ENCODE peak calls at places on chromosomes 2 and 18, in nine cellular contexts. O, Y, M, G, D, E, A, H and J are unnamed samples. For H3K4me1, the result is how much of the 10 kb centered on the place peaks cover.

GRCh38 chr2:158949300-158949699 is 19.1 kb upstream of the TANC1 start:
- DNase-seq in E (no peak), Y (no peak), O (no peak), H (no peak), D (no peak), G (no peak), A (no peak), M (no peak), J (no peak)

GRCh38 chr18:63297678-63298392 is 21.7 kb downstream of the BCL2 start:
- DNase-seq in Y (no peak), O (no peak), M (no peak), H (no peak), E (no peak), D (no peak), G (no peak), A (no peak), J (no peak)

GRCh38 chr18:25453556-25454269 is 101.7 kb upstream of the ZNF521 start:
- DNase-seq in G (no peak), Y (no peak), D (no peak), E (no peak), M (no peak), A (no peak), H (no peak), O (no peak), J (no peak)

GRCh38 chr2:98634406-98635092 is 26.2 kb downstream of the UNC50 start:
- DNase-seq in E (no peak), Y (no peak), A (no peak), M (no peak), O (no peak), G (peak), D (no peak), H (no peak), J (no peak)

GRCh38 chr2:201984800-201985525 is 48.7 kb upstream of the FZD7 start:
- DNase-seq in Y (peak), D (no peak), E (no peak), G (no peak), H (peak), O (no peak), A (peak), M (peak), J (no peak)

GRCh38 chr2:191051825-191052778 is 38.1 kb upstream of the STAT1 start:
- DNase-seq in A (peak), G (no peak), E (no peak), H (no peak), Y (no peak), D (peak), M (no peak), O (no peak), J (no peak)

GRCh38 chr18:27964811-27965210 is 212.1 kb downstream of the CDH2 start:
- DNase-seq in A (no peak), O (no peak), H (no peak), E (no peak), G (no peak), M (no peak), D (no peak), Y (no peak), J (no peak)

GRCh38 chr2:224078656-224079055 is 39.6 kb upstream of the SERPINE2 start:
- DNase-seq in H (no peak), M (no peak), A (no peak), O (no peak), E (no peak), Y (no peak), G (no peak), D (no peak), J (no peak)

GRCh38 chr2:119574108-119574815 is 30.0 kb downstream of the CFAP221 start:
- DNase-seq in A (no peak), G (no peak), E (no peak), D (no peak), H (no peak), O (no peak), Y (no peak), M (no peak), J (no peak)

GRCh38 chr2:15993666-15994065 is 53.3 kb downstream of the MYCN start:
- DNase-seq in O (no peak), E (no peak), Y (no peak), H (no peak), A (no peak), M (no peak), D (no peak), G (no peak), J (no peak)

GRCh38 chr18:616380-616995 is 19.7 kb downstream of the CLUL1 start:
- DNase-seq in G (no peak), H (no peak), E (no peak), M (no peak), O (no peak), D (peak), Y (no peak), A (peak), J (no peak)

GRCh38 chr2:142290931-142291330 is 160.1 kb upstream of the LRP1B start:
- DNase-seq in E (no peak), H (no peak), G (no peak), A (peak), D (no peak), Y (no peak), O (no peak), M (no peak), J (no peak)

GRCh38 chr18:13378150-13378549 is 159.6 kb downstream of the LDLRAD4 start:
- DNase-seq in M (no peak), Y (no peak), H (no peak), G (peak), D (no peak), A (no peak), E (no peak), O (no peak), J (no peak)

GRCh38 chr2:206084468-206084869 is 1.5 kb downstream of the INO80D start:
- DNase-seq in G (peak), Y (peak), H (peak), M (no peak), A (peak), O (peak), D (peak), E (peak), J (no peak)

GRCh38 chr2:8631465-8632005 is 50.3 kb upstream of the ID2 start:
- DNase-seq in M (no peak), O (no peak), Y (no peak), A (no peak), E (no peak), H (no peak), G (no peak), D (no peak), J (no peak)

GRCh38 chr18:8603663-8604520 is 5.3 kb upstream of the RAB12 start:
- DNase-seq in D (no peak), H (no peak), G (no peak), O (no peak), A (no peak), E (no peak), Y (no peak), M (no peak), J (no peak)

GRCh38 chr2:129737660-129738527 is 241.6 kb upstream of the RAB6C start:
- DNase-seq in Y (no peak), M (no peak), A (no peak), E (no peak), H (no peak), G (no peak), D (no peak), O (no peak), J (no peak)

GRCh38 chr2:213004197-213004821 is 147.1 kb downstream of the IKZF2 start:
- DNase-seq in E (no peak), G (no peak), A (no peak), O (no peak), Y (no peak), H (no peak), D (no peak), M (no peak), J (no peak)

GRCh38 chr18:31977270-31977872 is 34.4 kb upstream of the TRAPPC8 start:
- DNase-seq in M (no peak), G (peak), A (peak), D (peak), Y (no peak), O (no peak), H (peak), E (no peak), J (no peak)

GRCh38 chr2:120402070-120402440 is 56.1 kb downstream of the INHBB start:
- DNase-seq in D (no peak), A (no peak), M (no peak), G (no peak), O (no peak), H (no peak), Y (no peak), E (no peak), J (no peak)

GRCh38 chr2:173175222-173175621 is 99.6 kb downstream of the MAP3K20 start:
- DNase-seq in O (no peak), H (no peak), G (no peak), A (no peak), E (no peak), D (no peak), Y (no peak), M (no peak), J (no peak)

GRCh38 chr2:223469270-223470057 is 132.7 kb downstream of the SCG2 start:
- DNase-seq in M (no peak), A (peak), G (no peak), H (peak), O (peak), D (no peak), E (peak), Y (no peak), J (peak)

GRCh38 chr2:57720728-57721627 is 325.6 kb upstream of the VRK2 start:
- DNase-seq in M (no peak), Y (no peak), D (peak), O (no peak), H (peak), E (no peak), A (peak), G (peak), J (no peak)

GRCh38 chr2:6917071-6917760 is at the start of gene RNF144A:
- DNase-seq in A (peak), G (peak), O (no peak), E (no peak), M (peak), H (peak), Y (peak), D (peak), J (no peak)

GRCh38 chr2:8544786-8545631 is 136.8 kb upstream of the ID2 start:
- DNase-seq in G (peak), M (no peak), H (peak), O (peak), E (peak), Y (no peak), A (peak), D (peak), J (no peak)

GRCh38 chr18:49178736-49179135 is 228.0 kb upstream of the SMAD7 start:
- DNase-seq in E (no peak), M (no peak), Y (no peak), A (peak), D (no peak), G (no peak), H (peak), O (no peak), J (no peak)
- H3K4me1 ChIP-seq in E (under half), M (under half), Y (under half), A (under half), D (under half), G (under half), H (under half), O (under half), J (under half)

GRCh38 chr2:46547223-46548102 is 68.1 kb downstream of the TMEM247 start:
- DNase-seq in G (no peak), D (no peak), E (no peak), O (peak), H (peak), M (no peak), A (peak), Y (no peak), J (no peak)

GRCh38 chr2:46548521-46549144 is 69.3 kb downstream of the TMEM247 start:
- DNase-seq in A (no peak), O (no peak), E (no peak), G (no peak), M (no peak), H (no peak), Y (no peak), D (no peak), J (no peak)

GRCh38 chr2:46548103-46548486 is 68.7 kb downstream of the TMEM247 start:
- DNase-seq in E (no peak), M (no peak), G (no peak), Y (no peak), D (no peak), A (peak), H (peak), O (no peak), J (no peak)

GRCh38 chr2:46550686-46551404 is 71.5 kb downstream of the TMEM247 start:
- DNase-seq in E (no peak), Y (no peak), H (no peak), D (no peak), M (no peak), G (no peak), O (no peak), A (no peak), J (no peak)

GRCh38 chr2:46549159-46549902 is 70.0 kb downstream of the TMEM247 start:
- DNase-seq in M (no peak), G (no peak), D (no peak), O (no peak), H (no peak), E (no peak), A (no peak), Y (no peak), J (no peak)
- H3K4me3 ChIP-seq in M (no peak), G (no peak), D (no peak), O (no peak), H (no peak), E (peak), A (no peak), Y (no peak), J (peak)

GRCh38 chr2:42928692-42929576 is 136.6 kb upstream of the HAAO start:
- DNase-seq in G (no peak), Y (no peak), D (no peak), M (no peak), O (no peak), H (peak), A (peak), E (no peak), J (no peak)

GRCh38 chr2:42931147-42931817 is 138.9 kb upstream of the HAAO start:
- DNase-seq in E (no peak), M (no peak), Y (no peak), O (no peak), A (no peak), H (no peak), G (no peak), D (no peak), J (no peak)

GRCh38 chr2:42928161-42928691 is 135.8 kb upstream of the HAAO start:
- DNase-seq in G (no peak), Y (no peak), E (no peak), D (no peak), A (no peak), H (peak), M (no peak), O (no peak), J (no peak)

GRCh38 chr2:42929985-42930581 is 137.7 kb upstream of the HAAO start:
- DNase-seq in H (no peak), E (no peak), A (peak), G (no peak), O (peak), Y (no peak), M (no peak), D (no peak), J (no peak)

DNA sequence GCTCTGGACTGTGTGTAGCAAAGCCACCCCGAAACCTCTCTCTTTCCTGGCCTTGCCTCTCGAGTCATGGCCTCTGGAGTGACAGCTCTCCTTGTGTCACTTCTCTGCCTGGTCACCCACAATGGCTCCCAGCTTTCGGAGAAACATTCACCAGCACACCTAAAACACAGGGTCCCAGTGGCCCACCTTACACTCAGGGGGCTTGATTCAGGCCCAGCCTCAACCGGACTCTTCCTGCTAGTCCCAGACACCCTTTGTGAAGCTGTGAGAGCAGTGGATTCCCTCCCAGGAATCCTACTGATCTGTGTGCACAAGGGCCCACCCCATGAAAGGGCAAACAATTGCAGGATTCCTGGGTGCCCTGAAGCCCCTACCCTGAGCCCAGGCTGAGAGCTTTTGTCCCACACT is 137.2 kb upstream of the HAAO start:
- DNase-seq in G (no peak), D (no peak), Y (no peak), O (no peak), H (no peak), E (no peak), A (no peak), M (no peak), J (no peak)
- H3K4me1 ChIP-seq in G (under half), D (under half), Y (under half), O (half or more), H (half or more), E (half or more), A (half or more), M (half or more), J (half or more)

DNA sequence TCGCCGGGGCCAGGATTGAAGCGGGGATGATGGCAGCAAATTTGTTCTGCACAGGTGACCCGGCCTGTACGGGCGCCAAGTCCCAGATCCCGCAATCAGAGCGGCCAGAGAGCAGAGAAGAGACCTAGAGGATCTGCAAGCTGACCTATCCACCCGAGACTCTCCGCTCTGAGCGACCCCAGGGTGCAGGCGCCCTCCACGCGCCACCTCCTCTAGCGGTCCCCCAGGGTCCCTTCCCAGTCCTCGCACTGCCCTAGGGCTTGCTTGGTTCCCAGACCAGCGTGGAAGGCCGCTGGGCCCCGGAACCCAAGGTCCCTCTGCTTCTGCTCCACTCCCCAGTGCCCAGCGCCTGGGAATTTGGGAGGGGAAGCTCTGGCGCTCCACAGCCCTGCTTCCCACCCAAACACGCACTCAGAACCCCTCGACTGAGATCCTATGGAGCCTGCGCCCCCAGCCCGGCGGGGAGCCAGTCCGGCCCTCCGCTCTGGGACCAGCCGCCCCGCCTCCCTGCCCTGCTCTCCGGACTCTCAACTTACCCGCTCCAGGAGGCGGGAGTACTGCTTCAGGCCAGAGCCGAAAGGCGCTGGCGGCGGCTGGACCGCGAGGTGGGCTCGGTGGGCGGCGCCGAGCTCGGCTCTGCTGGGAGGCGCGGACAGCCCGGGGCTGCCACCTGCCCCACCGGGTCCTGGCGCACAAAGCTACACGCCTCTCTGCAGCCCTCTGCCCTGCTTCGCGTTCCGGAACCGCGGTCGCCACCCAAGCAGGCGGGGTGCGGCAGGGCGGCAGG is 3.0 kb upstream of the SIX3 start:
- DNase-seq in D (no peak), G (no peak), O (no peak), A (no peak), Y (no peak), M (no peak), H (no peak), E (no peak), J (no peak)
- H3K4me3 ChIP-seq in D (no peak), G (no peak), O (peak), A (no peak), Y (peak), M (peak), H (peak), E (peak), J (peak)

GRCh38 chr2:177253704-177254103 is 10.8 kb downstream of the NFE2L2 start:
- DNase-seq in O (no peak), E (no peak), M (no peak), A (no peak), H (no peak), G (no peak), D (no peak), Y (no peak), J (no peak)

GRCh38 chr2:177254433-177255226 is 9.9 kb downstream of the NFE2L2 start:
- DNase-seq in E (no peak), D (no peak), M (no peak), Y (no peak), O (no peak), H (peak), G (no peak), A (peak), J (no peak)

GRCh38 chr2:177255227-177255601 is 9.3 kb downstream of the NFE2L2 start:
- DNase-seq in O (no peak), M (no peak), H (no peak), G (no peak), E (no peak), D (no peak), Y (no peak), A (no peak), J (no peak)

GRCh38 chr2:177251165-177251542 is 13.4 kb downstream of the NFE2L2 start:
- DNase-seq in D (no peak), G (no peak), M (no peak), O (no peak), E (no peak), Y (no peak), A (no peak), H (no peak), J (no peak)

DNA sequence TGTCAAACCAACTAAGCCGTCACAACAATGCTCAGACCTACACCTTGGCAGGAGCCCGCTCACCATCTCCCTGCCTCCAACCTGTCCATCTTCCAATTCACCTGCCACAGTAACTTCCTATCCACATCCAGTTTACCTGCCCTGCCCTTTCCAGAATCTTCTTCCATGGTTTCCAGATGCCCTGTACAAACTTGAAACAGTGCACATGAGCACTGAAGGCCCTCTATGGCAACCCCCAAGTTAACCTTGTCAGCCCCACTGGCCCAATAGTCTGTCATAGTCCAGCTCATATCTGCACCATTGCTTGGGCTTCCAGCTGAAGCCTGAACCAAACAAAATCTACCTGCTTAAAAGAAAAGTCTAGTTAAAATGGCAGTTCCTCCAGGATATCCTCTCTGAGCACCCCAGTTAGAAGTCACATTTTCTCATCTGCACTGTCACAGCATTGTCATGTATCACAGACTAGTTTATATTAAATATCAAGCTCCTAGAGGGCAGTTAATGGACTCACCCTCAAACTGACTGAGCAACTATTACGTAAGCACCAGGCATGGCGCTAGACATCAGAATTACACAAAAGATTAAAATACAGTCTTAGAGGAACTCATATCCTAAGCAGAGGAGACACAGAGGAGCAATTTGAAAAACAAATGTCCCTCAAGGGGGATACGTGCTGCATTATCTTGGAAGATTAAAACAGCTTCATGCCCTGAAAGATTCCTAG is 11.6 kb downstream of the NFE2L2 start:
- DNase-seq in E (no peak), A (no peak), D (no peak), H (no peak), G (no peak), Y (no peak), M (no peak), O (no peak), J (no peak)
- H3K4me1 ChIP-seq in E (half or more), A (half or more), D (half or more), H (under half), G (half or more), Y (under half), M (under half), O (half or more), J (half or more)

GRCh38 chr2:37321029-37321682 is 3.5 kb downstream of the PRKD3 start:
- DNase-seq in E (no peak), H (no peak), D (no peak), Y (no peak), A (no peak), G (no peak), O (no peak), M (no peak), J (no peak)
- H3K4me3 ChIP-seq in E (no peak), H (no peak), D (no peak), Y (no peak), A (no peak), G (no peak), O (no peak), M (no peak), J (peak)

DNA sequence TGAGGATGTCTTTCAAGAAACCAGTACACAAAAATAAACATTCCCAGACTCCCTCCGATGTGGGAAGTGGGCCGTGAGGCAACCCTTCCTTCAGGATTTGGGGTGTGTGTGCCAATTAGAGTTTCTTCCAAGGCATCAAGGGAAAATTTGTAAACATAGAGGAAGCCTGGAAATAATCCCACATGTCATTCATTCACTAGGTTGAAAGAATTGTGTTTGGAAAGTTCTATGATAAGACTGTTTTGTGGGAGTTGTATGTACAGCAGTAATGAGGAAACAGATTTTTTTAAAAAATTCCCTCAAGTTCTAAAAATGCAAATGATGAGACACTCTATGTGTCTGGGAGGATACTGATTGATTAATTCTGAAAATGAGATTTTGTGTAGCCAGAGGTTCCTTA is 107.9 kb upstream of the TPO start:
- DNase-seq in E (no peak), A (no peak), H (no peak), D (no peak), O (no peak), Y (no peak), G (no peak), M (no peak), J (no peak)
- H3K4me1 ChIP-seq in E (under half), A (under half), H (under half), D (under half), O (under half), Y (under half), G (under half), M (under half), J (under half)

GRCh38 chr2:126798276-126799140 is 100.2 kb upstream of the TEX51 start:
- DNase-seq in O (peak), E (no peak), H (no peak), A (no peak), Y (no peak), G (no peak), M (no peak), D (no peak), J (no peak)
- H3K4me3 ChIP-seq in O (no peak), E (no peak), H (no peak), A (no peak), Y (no peak), G (no peak), M (no peak), D (no peak), J (no peak)